ENCODE peak calls at places on chromosomes 16 and 17, in eight cellular contexts. M is cardiac fibroblast; Y is nephron progenitor cell; Z is neural progenitor cell; Q is A549; C is ovary; D is stimulated activated CD8-positive, alpha-beta memory T cell treated with anti-CD3 and anti-CD28 coated beads, Interleukin-7, amount 100 ng/mL, for 1 hour; W is NCI-H524. X is an unnamed sample.

GRCh38 chr16:66605177-66605999 is 884 bp downstream of the CMTM3 start:
- DNase-seq in C (peak; percentile 79), Z (peak; percentile 82), W (no peak), Y (peak; percentile 68), D (no peak), Q (peak; percentile 32), M (peak; percentile 39), X (peak; percentile 74)

GRCh38 chr16:80285089-80285488 is 255.7 kb upstream of the DYNLRB2 start:
- DNase-seq in C (no peak), D (no peak), Y (no peak), W (no peak), Q (peak; percentile 42), Z (no peak), M (no peak), X (no peak)

GRCh38 chr17:72661093-72661944 is 431.2 kb downstream of the SLC39A11 start:
- DNase-seq in D (no peak), C (no peak), Y (no peak), M (no peak), Z (no peak), W (no peak), Q (no peak), X (no peak)

GRCh38 chr17:60601443-60602384 is 1.7 kb downstream of the PPM1D start:
- DNase-seq in Z (peak; percentile 75), C (no peak), Y (peak; percentile 49), Q (peak; percentile 74), M (peak; percentile 90), W (peak; percentile 72), D (peak; percentile 3), X (no peak)

GRCh38 chr17:7704601-7705268 is at the start of gene EFNB3:
- DNase-seq in W (peak; percentile 14), Y (peak; percentile 82), Q (peak; percentile 38), M (peak; percentile 61), D (no peak), C (peak; percentile 59), Z (peak; percentile 92), X (no peak)

GRCh38 chr17:1707107-1707506 is 3.1 kb downstream of the TLCD2 start:
- DNase-seq in Q (no peak), Y (no peak), C (no peak), M (no peak), Z (no peak), W (no peak), D (no peak), X (no peak)

GRCh38 chr16:30491744-30492308 is 19.3 kb downstream of the ITGAL start:
- DNase-seq in Z (no peak), M (peak; percentile 76), W (no peak), Q (peak; percentile 80), C (no peak), Y (no peak), D (no peak), X (no peak)

GRCh38 chr17:78525511-78526160 is 51.6 kb downstream of the DNAH17 start:
- DNase-seq in C (no peak), M (no peak), D (no peak), W (no peak), Q (no peak), Z (no peak), Y (no peak), X (no peak)

GRCh38 chr17:65774787-65775186 is 213.3 kb upstream of the AXIN2 start:
- DNase-seq in M (peak; percentile 57), Q (no peak), W (no peak), Y (no peak), D (no peak), Z (no peak), C (no peak), X (no peak)

GRCh38 chr16:67236551-67237395 is 9.8 kb downstream of the TMEM208 start:
- DNase-seq in W (no peak), Q (peak; percentile 86), Z (peak; percentile 59), Y (peak; percentile 77), M (peak; percentile 50), D (peak; percentile 34), C (peak; percentile 70), X (no peak)

X was measured in left ventricle myocardium inferior.